ENCODE peak calls at places on chromosomes 4 and X, in six cellular contexts. R, B, T, D, G and A are unnamed samples.

GRCh38 chrX:133961046-133961445 is 24.3 kb downstream of the GPC3 start:
- DNase-seq in R (no peak), B (no peak), T (no peak), D (no peak), G (no peak), A (no peak)

GRCh38 chrX:110123331-110123782 is 120.4 kb downstream of the TMEM164 start:
- DNase-seq in R (peak), B (no peak), T (no peak), D (no peak), G (no peak), A (no peak)

GRCh38 chr4:143773998-143774898 is 73.8 kb upstream of the FREM3 start:
- DNase-seq in R (peak), B (peak), T (peak), D (no peak), G (peak), A (peak)

GRCh38 chr4:27011401-27011800 is 150.8 kb downstream of the STIM2 start:
- DNase-seq in R (no peak), B (no peak), T (no peak), D (no peak), G (no peak), A (no peak)

GRCh38 chrX:38215141-38215540 is 5.5 kb downstream of the SRPX start:
- DNase-seq in R (no peak), B (peak), T (no peak), D (no peak), G (no peak), A (no peak)

GRCh38 chr4:57156242-57156990 is 46.2 kb upstream of the IGFBP7 start:
- DNase-seq in R (no peak), B (no peak), T (no peak), D (no peak), G (no peak), A (no peak)

GRCh38 chrX:132336172-132336571 is 116.9 kb upstream of the RAP2C start:
- DNase-seq in R (no peak), B (no peak), T (no peak), D (no peak), G (no peak), A (no peak)

GRCh38 chr4:69731826-69732225 is 28.6 kb downstream of the SULT1B1 start:
- DNase-seq in R (no peak), B (no peak), T (no peak), D (no peak), G (no peak), A (no peak)

GRCh38 chrX:63686878-63687714 is 97.9 kb downstream of the ARHGEF9 start:
- DNase-seq in R (peak), B (peak), T (peak), D (no peak), G (peak), A (no peak)

GRCh38 chr4:173334891-173335754 is 965 bp upstream of the HMGB2 start:
- DNase-seq in R (peak), B (peak), T (peak), D (peak), G (peak), A (peak)

GRCh38 chrX:107878106-107878505 is 52.4 kb downstream of the MID2 start:
- DNase-seq in R (no peak), B (no peak), T (no peak), D (no peak), G (no peak), A (no peak)

GRCh38 chr4:2804973-2805501 is 12.2 kb downstream of the SH3BP2 start:
- DNase-seq in R (no peak), B (no peak), T (no peak), D (no peak), G (no peak), A (no peak)

GRCh38 chrX:50115973-50116372 is 84.8 kb downstream of the AKAP4 start:
- DNase-seq in R (no peak), B (no peak), T (no peak), D (no peak), G (no peak), A (no peak)

GRCh38 chrX:21745756-21746155 is 12.2 kb downstream of the SMPX start:
- DNase-seq in R (peak), B (peak), T (peak), D (no peak), G (peak), A (no peak)

GRCh38 chrX:18565727-18566126 is 106.2 kb downstream of the RS1 start:
- DNase-seq in R (no peak), B (no peak), T (no peak), D (no peak), G (no peak), A (no peak)

GRCh38 chr4:143531368-143531767 is 17.9 kb downstream of the SMARCA5 start:
- DNase-seq in R (no peak), B (peak), T (peak), D (no peak), G (no peak), A (no peak)

GRCh38 chr4:72567821-72568620 is 1.0 kb downstream of the ADAMTS3 start:
- DNase-seq in R (peak), B (peak), T (peak), D (peak), G (peak), A (no peak)

GRCh38 chrX:140912606-140913005 is 89.8 kb upstream of the SPANXB1 start:
- DNase-seq in R (no peak), B (no peak), T (no peak), D (no peak), G (no peak), A (no peak)

GRCh38 chrX:18970465-18970864 is 13.4 kb downstream of the PHKA2 start:
- DNase-seq in R (no peak), B (no peak), T (no peak), D (no peak), G (no peak), A (no peak)

GRCh38 chr4:84855774-84856173 is 110.7 kb downstream of the WDFY3 start:
- DNase-seq in R (no peak), B (peak), T (no peak), D (no peak), G (peak), A (peak)

GRCh38 chrX:24858004-24858746 is 157.6 kb downstream of the ARX start:
- DNase-seq in R (no peak), B (no peak), T (no peak), D (no peak), G (no peak), A (no peak)

GRCh38 chr4:69649629-69650028 is 3.4 kb downstream of the UGT2A1 start:
- DNase-seq in R (no peak), B (no peak), T (peak), D (no peak), G (no peak), A (no peak)

GRCh38 chr4:81359207-81359606 is 112.5 kb downstream of the RASGEF1B start:
- DNase-seq in R (no peak), B (no peak), T (no peak), D (no peak), G (peak), A (no peak)

GRCh38 chr4:70508801-70509200 is 9.6 kb upstream of the AMTN start:
- DNase-seq in R (no peak), B (no peak), T (no peak), D (no peak), G (no peak), A (no peak)

GRCh38 chrX:68648960-68649359 is 1.5 kb downstream of the STARD8 start:
- DNase-seq in R (no peak), B (no peak), T (no peak), D (no peak), G (no peak), A (no peak)

GRCh38 chr4:141388483-141388882 is 167.8 kb downstream of the ZNF330 start:
- DNase-seq in R (no peak), B (no peak), T (no peak), D (no peak), G (peak), A (no peak)

GRCh38 chrX:153897899-153898298 is 6.6 kb upstream of the AVPR2 start:
- DNase-seq in R (no peak), B (no peak), T (no peak), D (no peak), G (no peak), A (no peak)

GRCh38 chr4:142307857-142308256 is 538.2 kb downstream of the INPP4B start:
- DNase-seq in R (peak), B (peak), T (no peak), D (no peak), G (no peak), A (no peak)

GRCh38 chr4:31026216-31026615 is 306.0 kb downstream of the PCDH7 start:
- DNase-seq in R (no peak), B (no peak), T (no peak), D (no peak), G (no peak), A (no peak)

GRCh38 chrX:11532291-11533075 is 133.2 kb downstream of the ARHGAP6 start:
- DNase-seq in R (no peak), B (peak), T (no peak), D (no peak), G (peak), A (no peak)

GRCh38 chrX:11309220-11309619 is 16.0 kb downstream of the AMELX start:
- DNase-seq in R (no peak), B (no peak), T (no peak), D (no peak), G (peak), A (no peak)

GRCh38 chrX:45557390-45557789 is 356.7 kb upstream of the DIPK2B start:
- DNase-seq in R (peak), B (no peak), T (no peak), D (no peak), G (no peak), A (no peak)

GRCh38 chr4:8409271-8410065 is 31.1 kb downstream of the ACOX3 start:
- DNase-seq in R (peak), B (no peak), T (no peak), D (peak), G (peak), A (no peak)

GRCh38 chr4:188254211-188254610 is 115.0 kb downstream of the TRIML1 start:
- DNase-seq in R (no peak), B (no peak), T (no peak), D (no peak), G (no peak), A (no peak)

GRCh38 chr4:147802346-147802745 is 70.5 kb downstream of the ARHGAP10 start:
- DNase-seq in R (no peak), B (no peak), T (no peak), D (no peak), G (no peak), A (no peak)

GRCh38 chrX:130426531-130426930 is 24.7 kb downstream of the RBMX2 start:
- DNase-seq in R (no peak), B (no peak), T (no peak), D (no peak), G (no peak), A (no peak)

GRCh38 chr4:165966833-165967232 is 93.8 kb downstream of the TLL1 start:
- DNase-seq in R (no peak), B (no peak), T (no peak), D (no peak), G (no peak), A (no peak)

GRCh38 chr4:98516042-98516440 is 142.4 kb downstream of the TSPAN5 start:
- DNase-seq in R (no peak), B (no peak), T (no peak), D (no peak), G (peak), A (no peak)

GRCh38 chr4:169054879-169055278 is 44.8 kb upstream of the CBR4 start:
- DNase-seq in R (no peak), B (no peak), T (no peak), D (no peak), G (no peak), A (no peak)

GRCh38 chrX:12309040-12309732 is 170.9 kb downstream of the FRMPD4 start:
- DNase-seq in R (no peak), B (no peak), T (no peak), D (no peak), G (no peak), A (no peak)